ENCODE peak calls at places on chromosomes 3 and 15, in four cellular contexts. One of them, this sample, is unnamed.

GRCh38 chr3:133953297-133953696 is 57.6 kb upstream of the RAB6B start:
- DNase-seq in HAP-1: no peak
- DNase-seq in NCI-H2029 treated with DMSO at 0.1 percent for 48 hours: no peak
- DNase-seq in hippocampal formation: no peak
- DNase-seq in this sample: no peak

GRCh38 chr3:16888785-16889607 is 4.2 kb downstream of the PLCL2 start:
- DNase-seq in hippocampal formation: no peak
- DNase-seq in HAP-1: no peak
- DNase-seq in NCI-H2029 treated with DMSO at 0.1 percent for 48 hours: peak; percentile 41
- DNase-seq in this sample: no peak

GRCh38 chr15:48333553-48333952 is 2.3 kb downstream of the DUT start:
- DNase-seq in hippocampal formation: no peak
- DNase-seq in HAP-1: no peak
- DNase-seq in NCI-H2029 treated with DMSO at 0.1 percent for 48 hours: no peak
- DNase-seq in this sample: peak; percentile 23

GRCh38 chr15:48703544-48703943 is 58.0 kb upstream of the FBN1 start:
- DNase-seq in HAP-1: no peak
- DNase-seq in NCI-H2029 treated with DMSO at 0.1 percent for 48 hours: no peak
- DNase-seq in hippocampal formation: no peak
- DNase-seq in this sample: no peak

GRCh38 chr3:177447938-177448337 is 250.7 kb upstream of the TBL1XR1 start:
- DNase-seq in hippocampal formation: no peak
- DNase-seq in HAP-1: no peak
- DNase-seq in NCI-H2029 treated with DMSO at 0.1 percent for 48 hours: peak; percentile 68
- DNase-seq in this sample: no peak

GRCh38 chr3:70603103-70603502 is 290.7 kb upstream of the MDFIC2 start:
- DNase-seq in HAP-1: no peak
- DNase-seq in NCI-H2029 treated with DMSO at 0.1 percent for 48 hours: no peak
- DNase-seq in hippocampal formation: no peak
- DNase-seq in this sample: no peak

GRCh38 chr15:73981761-73982222 is 10.3 kb downstream of the STOML1 start:
- DNase-seq in HAP-1: no peak
- DNase-seq in hippocampal formation: no peak
- DNase-seq in NCI-H2029 treated with DMSO at 0.1 percent for 48 hours: no peak
- DNase-seq in this sample: no peak

GRCh38 chr3:155101398-155101797 is 21.3 kb downstream of the MME start:
- DNase-seq in HAP-1: no peak
- DNase-seq in hippocampal formation: no peak
- DNase-seq in NCI-H2029 treated with DMSO at 0.1 percent for 48 hours: no peak
- DNase-seq in this sample: no peak

GRCh38 chr15:99006146-99006545 is 1.4 kb downstream of the PGPEP1L start:
- DNase-seq in hippocampal formation: no peak
- DNase-seq in NCI-H2029 treated with DMSO at 0.1 percent for 48 hours: no peak
- DNase-seq in HAP-1: no peak
- DNase-seq in this sample: no peak

GRCh38 chr15:33211409-33211808 is 16.9 kb upstream of the FMN1 start:
- DNase-seq in NCI-H2029 treated with DMSO at 0.1 percent for 48 hours: no peak
- DNase-seq in HAP-1: no peak
- DNase-seq in hippocampal formation: no peak
- DNase-seq in this sample: peak; percentile 98

GRCh38 chr15:73851679-73852078 is 21.7 kb upstream of the TBC1D21 start:
- DNase-seq in NCI-H2029 treated with DMSO at 0.1 percent for 48 hours: no peak
- DNase-seq in hippocampal formation: no peak
- DNase-seq in HAP-1: peak; percentile 91
- DNase-seq in this sample: peak; percentile 13

GRCh38 chr3:13566769-13567310 is 17.9 kb downstream of the FBLN2 start:
- DNase-seq in hippocampal formation: no peak
- DNase-seq in NCI-H2029 treated with DMSO at 0.1 percent for 48 hours: no peak
- DNase-seq in HAP-1: no peak
- DNase-seq in this sample: no peak

GRCh38 chr3:67688231-67688630 is 33.8 kb upstream of the SUCLG2 start:
- DNase-seq in hippocampal formation: no peak
- DNase-seq in HAP-1: no peak
- DNase-seq in NCI-H2029 treated with DMSO at 0.1 percent for 48 hours: no peak
- DNase-seq in this sample: no peak

This sample was measured in NCI-H82.